ENCODE peak calls at places on chromosome 1, in ten cellular contexts. One of them, this sample, is unnamed.

GRCh38 chr1:116986531-116987255 is 14.9 kb upstream of the CD101 start:
- DNase-seq in RPMI7951: no peak
- DNase-seq in DMS53: no peak
- DNase-seq in HFFc6: no peak
- DNase-seq in NCI-H774: no peak
- DNase-seq in mucosa of descending colon: no peak
- DNase-seq in Caki2: no peak
- DNase-seq in activated naive CD4-positive, alpha-beta T cell: no peak
- DNase-seq in AG20443: no peak
- DNase-seq in HTR-8/SVneo: no peak
- DNase-seq in this sample: peak; percentile 12

GRCh38 chr1:160095382-160096105 is 2.9 kb downstream of the IGSF8 start:
- DNase-seq in RPMI7951: no peak
- DNase-seq in DMS53: peak; percentile 52
- DNase-seq in HFFc6: no peak
- DNase-seq in NCI-H774: no peak
- DNase-seq in mucosa of descending colon: no peak
- DNase-seq in Caki2: no peak
- DNase-seq in activated naive CD4-positive, alpha-beta T cell: no peak
- DNase-seq in AG20443: no peak
- DNase-seq in HTR-8/SVneo: no peak
- DNase-seq in this sample: no peak

GRCh38 chr1:111786669-111787207 is 31.0 kb downstream of the DDX20 start:
- DNase-seq in RPMI7951: no peak
- DNase-seq in DMS53: no peak
- DNase-seq in HFFc6: no peak
- DNase-seq in NCI-H774: no peak
- DNase-seq in mucosa of descending colon: no peak
- DNase-seq in Caki2: no peak
- DNase-seq in activated naive CD4-positive, alpha-beta T cell: no peak
- DNase-seq in AG20443: no peak
- DNase-seq in HTR-8/SVneo: no peak
- DNase-seq in this sample: no peak

GRCh38 chr1:17292299-17293198 is 15.4 kb upstream of the PADI4 start:
- DNase-seq in RPMI7951: no peak
- DNase-seq in DMS53: peak; percentile 62
- DNase-seq in HFFc6: no peak
- DNase-seq in NCI-H774: no peak
- DNase-seq in mucosa of descending colon: no peak
- DNase-seq in Caki2: no peak
- DNase-seq in activated naive CD4-positive, alpha-beta T cell: no peak
- DNase-seq in AG20443: no peak
- DNase-seq in HTR-8/SVneo: no peak
- DNase-seq in this sample: peak; percentile 60

GRCh38 chr1:83693409-83694126 is 305.4 kb downstream of the TTLL7 start:
- DNase-seq in RPMI7951: no peak
- DNase-seq in DMS53: peak; percentile 64
- DNase-seq in HFFc6: no peak
- DNase-seq in NCI-H774: no peak
- DNase-seq in mucosa of descending colon: no peak
- DNase-seq in Caki2: no peak
- DNase-seq in activated naive CD4-positive, alpha-beta T cell: no peak
- DNase-seq in AG20443: peak; percentile 34
- DNase-seq in HTR-8/SVneo: no peak
- DNase-seq in this sample: no peak

GRCh38 chr1:154951901-154952657 is 3.8 kb downstream of the PBXIP1 start:
- DNase-seq in RPMI7951: no peak
- DNase-seq in DMS53: no peak
- DNase-seq in HFFc6: no peak
- DNase-seq in NCI-H774: no peak
- DNase-seq in mucosa of descending colon: peak; percentile 71
- DNase-seq in Caki2: no peak
- DNase-seq in activated naive CD4-positive, alpha-beta T cell: peak; percentile 20
- DNase-seq in AG20443: no peak
- DNase-seq in HTR-8/SVneo: no peak
- DNase-seq in this sample: no peak

GRCh38 chr1:234776256-234776874 is 166.4 kb upstream of the IRF2BP2 start:
- DNase-seq in RPMI7951: peak; percentile 3
- DNase-seq in DMS53: no peak
- DNase-seq in HFFc6: no peak
- DNase-seq in NCI-H774: no peak
- DNase-seq in mucosa of descending colon: peak; percentile 62
- DNase-seq in Caki2: no peak
- DNase-seq in activated naive CD4-positive, alpha-beta T cell: no peak
- DNase-seq in AG20443: peak; percentile 17
- DNase-seq in HTR-8/SVneo: no peak
- DNase-seq in this sample: no peak

GRCh38 chr1:1014896-1015681 is 1.8 kb downstream of the ISG15 start:
- DNase-seq in RPMI7951: no peak
- DNase-seq in DMS53: peak; percentile 58
- DNase-seq in HFFc6: no peak
- DNase-seq in NCI-H774: no peak
- DNase-seq in mucosa of descending colon: no peak
- DNase-seq in Caki2: peak; percentile 19
- DNase-seq in activated naive CD4-positive, alpha-beta T cell: no peak
- DNase-seq in AG20443: no peak
- DNase-seq in HTR-8/SVneo: no peak
- DNase-seq in this sample: no peak

GRCh38 chr1:220451541-220451940 is 76.4 kb upstream of the MARK1 start:
- DNase-seq in RPMI7951: peak; percentile 49
- DNase-seq in DMS53: peak; percentile 75
- DNase-seq in HFFc6: no peak
- DNase-seq in NCI-H774: no peak
- DNase-seq in mucosa of descending colon: no peak
- DNase-seq in Caki2: no peak
- DNase-seq in activated naive CD4-positive, alpha-beta T cell: no peak
- DNase-seq in AG20443: no peak
- DNase-seq in HTR-8/SVneo: no peak
- DNase-seq in this sample: peak; percentile 91

GRCh38 chr1:941588-942383 is 17.3 kb downstream of the NOC2L start:
- DNase-seq in RPMI7951: peak; percentile 78
- DNase-seq in DMS53: peak; percentile 87
- DNase-seq in HFFc6: peak; percentile 85
- DNase-seq in NCI-H774: peak; percentile 13
- DNase-seq in mucosa of descending colon: peak; percentile 77
- DNase-seq in Caki2: peak; percentile 93
- DNase-seq in activated naive CD4-positive, alpha-beta T cell: no peak
- DNase-seq in AG20443: peak; percentile 93
- DNase-seq in HTR-8/SVneo: no peak
- DNase-seq in this sample: peak; percentile 54

GRCh38 chr1:22323846-22324504 is 127.7 kb upstream of the ZBTB40 start:
- DNase-seq in RPMI7951: no peak
- DNase-seq in DMS53: no peak
- DNase-seq in HFFc6: no peak
- DNase-seq in NCI-H774: no peak
- DNase-seq in mucosa of descending colon: no peak
- DNase-seq in Caki2: no peak
- DNase-seq in activated naive CD4-positive, alpha-beta T cell: no peak
- DNase-seq in AG20443: peak; percentile 4
- DNase-seq in HTR-8/SVneo: no peak
- DNase-seq in this sample: no peak

GRCh38 chr1:235416662-235417049 is 49.4 kb downstream of the TBCE start:
- DNase-seq in RPMI7951: peak; percentile 13
- DNase-seq in DMS53: no peak
- DNase-seq in HFFc6: peak; percentile 24
- DNase-seq in NCI-H774: no peak
- DNase-seq in mucosa of descending colon: no peak
- DNase-seq in Caki2: no peak
- DNase-seq in activated naive CD4-positive, alpha-beta T cell: no peak
- DNase-seq in AG20443: no peak
- DNase-seq in HTR-8/SVneo: no peak
- DNase-seq in this sample: peak; percentile 63

GRCh38 chr1:82219841-82220240 is 419.1 kb downstream of the ADGRL2 start:
- DNase-seq in RPMI7951: no peak
- DNase-seq in DMS53: no peak
- DNase-seq in HFFc6: no peak
- DNase-seq in NCI-H774: no peak
- DNase-seq in mucosa of descending colon: no peak
- DNase-seq in Caki2: no peak
- DNase-seq in activated naive CD4-positive, alpha-beta T cell: no peak
- DNase-seq in AG20443: no peak
- DNase-seq in HTR-8/SVneo: no peak
- DNase-seq in this sample: no peak

GRCh38 chr1:237672748-237673147 is 218.0 kb downstream of the ZP4 start:
- DNase-seq in RPMI7951: no peak
- DNase-seq in DMS53: peak; percentile 70
- DNase-seq in HFFc6: no peak
- DNase-seq in NCI-H774: no peak
- DNase-seq in mucosa of descending colon: no peak
- DNase-seq in Caki2: peak; percentile 33
- DNase-seq in activated naive CD4-positive, alpha-beta T cell: no peak
- DNase-seq in AG20443: no peak
- DNase-seq in HTR-8/SVneo: no peak
- DNase-seq in this sample: no peak

GRCh38 chr1:197841158-197841557 is 61.3 kb upstream of the C1orf53 start:
- DNase-seq in RPMI7951: no peak
- DNase-seq in DMS53: no peak
- DNase-seq in HFFc6: no peak
- DNase-seq in NCI-H774: no peak
- DNase-seq in mucosa of descending colon: no peak
- DNase-seq in Caki2: no peak
- DNase-seq in activated naive CD4-positive, alpha-beta T cell: no peak
- DNase-seq in AG20443: no peak
- DNase-seq in HTR-8/SVneo: no peak
- DNase-seq in this sample: no peak

GRCh38 chr1:87584603-87585002 is 255.9 kb downstream of the LMO4 start:
- DNase-seq in RPMI7951: no peak
- DNase-seq in DMS53: no peak
- DNase-seq in HFFc6: no peak
- DNase-seq in NCI-H774: no peak
- DNase-seq in mucosa of descending colon: no peak
- DNase-seq in Caki2: no peak
- DNase-seq in activated naive CD4-positive, alpha-beta T cell: no peak
- DNase-seq in AG20443: no peak
- DNase-seq in HTR-8/SVneo: no peak
- DNase-seq in this sample: no peak

GRCh38 chr1:192303029-192303428 is 13.8 kb upstream of the RGS21 start:
- DNase-seq in RPMI7951: no peak
- DNase-seq in DMS53: no peak
- DNase-seq in HFFc6: no peak
- DNase-seq in NCI-H774: no peak
- DNase-seq in mucosa of descending colon: no peak
- DNase-seq in Caki2: no peak
- DNase-seq in activated naive CD4-positive, alpha-beta T cell: no peak
- DNase-seq in AG20443: no peak
- DNase-seq in HTR-8/SVneo: no peak
- DNase-seq in this sample: no peak

GRCh38 chr1:169604781-169605560 is 18.7 kb upstream of the F5 start:
- DNase-seq in RPMI7951: no peak
- DNase-seq in DMS53: no peak
- DNase-seq in HFFc6: no peak
- DNase-seq in NCI-H774: no peak
- DNase-seq in mucosa of descending colon: no peak
- DNase-seq in Caki2: no peak
- DNase-seq in activated naive CD4-positive, alpha-beta T cell: no peak
- DNase-seq in AG20443: no peak
- DNase-seq in HTR-8/SVneo: no peak
- DNase-seq in this sample: no peak

GRCh38 chr1:240701412-240701811 is 89.5 kb upstream of the GREM2 start:
- DNase-seq in RPMI7951: peak; percentile 60
- DNase-seq in DMS53: no peak
- DNase-seq in HFFc6: peak; percentile 75
- DNase-seq in NCI-H774: no peak
- DNase-seq in mucosa of descending colon: no peak
- DNase-seq in Caki2: no peak
- DNase-seq in activated naive CD4-positive, alpha-beta T cell: no peak
- DNase-seq in AG20443: peak; percentile 77
- DNase-seq in HTR-8/SVneo: peak; percentile 81
- DNase-seq in this sample: peak; percentile 29

GRCh38 chr1:21355956-21356355 is 65.7 kb upstream of the ECE1 start:
- DNase-seq in RPMI7951: no peak
- DNase-seq in DMS53: peak; percentile 44
- DNase-seq in HFFc6: no peak
- DNase-seq in NCI-H774: no peak
- DNase-seq in mucosa of descending colon: no peak
- DNase-seq in Caki2: no peak
- DNase-seq in activated naive CD4-positive, alpha-beta T cell: no peak
- DNase-seq in AG20443: no peak
- DNase-seq in HTR-8/SVneo: no peak
- DNase-seq in this sample: no peak

GRCh38 chr1:206672844-206673758 is 11.6 kb upstream of the MAPKAPK2 start:
- DNase-seq in RPMI7951: no peak
- DNase-seq in DMS53: no peak
- DNase-seq in HFFc6: no peak
- DNase-seq in NCI-H774: no peak
- DNase-seq in mucosa of descending colon: no peak
- DNase-seq in Caki2: no peak
- DNase-seq in activated naive CD4-positive, alpha-beta T cell: no peak
- DNase-seq in AG20443: no peak
- DNase-seq in HTR-8/SVneo: no peak
- DNase-seq in this sample: peak; percentile 26

GRCh38 chr1:93005252-93005598 is 44.0 kb upstream of the DIPK1A start:
- DNase-seq in RPMI7951: no peak
- DNase-seq in DMS53: no peak
- DNase-seq in HFFc6: no peak
- DNase-seq in NCI-H774: no peak
- DNase-seq in mucosa of descending colon: no peak
- DNase-seq in Caki2: no peak
- DNase-seq in activated naive CD4-positive, alpha-beta T cell: no peak
- DNase-seq in AG20443: no peak
- DNase-seq in HTR-8/SVneo: no peak
- DNase-seq in this sample: no peak

GRCh38 chr1:32142446-32143301 is 34.8 kb downstream of the KPNA6 start:
- DNase-seq in RPMI7951: peak; percentile 46
- DNase-seq in DMS53: peak; percentile 98
- DNase-seq in HFFc6: peak; percentile 88
- DNase-seq in NCI-H774: peak; percentile 90
- DNase-seq in mucosa of descending colon: no peak
- DNase-seq in Caki2: peak; percentile 64
- DNase-seq in activated naive CD4-positive, alpha-beta T cell: no peak
- DNase-seq in AG20443: peak; percentile 94
- DNase-seq in HTR-8/SVneo: no peak
- DNase-seq in this sample: peak; percentile 91

GRCh38 chr1:240888039-240888786 is 276.3 kb upstream of the GREM2 start:
- DNase-seq in RPMI7951: no peak
- DNase-seq in DMS53: peak; percentile 74
- DNase-seq in HFFc6: no peak
- DNase-seq in NCI-H774: peak; percentile 51
- DNase-seq in mucosa of descending colon: no peak
- DNase-seq in Caki2: peak; percentile 40
- DNase-seq in activated naive CD4-positive, alpha-beta T cell: no peak
- DNase-seq in AG20443: peak; percentile 36
- DNase-seq in HTR-8/SVneo: peak; percentile 45
- DNase-seq in this sample: peak; percentile 58